ENCODE peak calls at places on chromosomes 11 and 22, in four cellular contexts. K is hepatocyte, V is neural progenitor cell, T is IMR-90. B is an unnamed sample.

GRCh38 chr11:27471588-27472397 is 797 bp downstream of the LGR4 start:
- DNase-seq in K (peak), V (peak), T (no peak), B (peak)

GRCh38 chr11:1771700-1772099 is 8.0 kb upstream of the CTSD start:
- DNase-seq in K (no peak), V (no peak), T (peak), B (no peak)

GRCh38 chr22:46002757-46003270 is 25.9 kb upstream of the WNT7B start:
- DNase-seq in K (no peak), V (no peak), T (peak), B (no peak)

GRCh38 chr11:36361901-36362391 is 65.9 kb downstream of the PRR5L start:
- DNase-seq in K (peak), V (peak), T (peak), B (no peak)

GRCh38 chr11:66337103-66337899 is 1.1 kb upstream of the RIN1 start:
- DNase-seq in K (no peak), V (no peak), T (peak), B (no peak)

GRCh38 chr11:12478743-12479142 is 101.4 kb downstream of the PARVA start:
- DNase-seq in K (no peak), V (no peak), T (peak), B (no peak)

GRCh38 chr11:95512177-95512576 is 277.4 kb downstream of the FAM76B start:
- DNase-seq in K (peak), V (no peak), T (peak), B (no peak)

GRCh38 chr11:6876914-6877313 is 489 bp downstream of the OR10A4 start:
- DNase-seq in K (no peak), V (no peak), T (no peak), B (peak)

GRCh38 chr11:2090172-2091111 is 48.7 kb downstream of the IGF2 start:
- DNase-seq in K (no peak), V (no peak), T (no peak), B (no peak)

GRCh38 chr11:12694182-12694531 is 19.9 kb downstream of the TEAD1 start:
- DNase-seq in K (peak), V (no peak), T (peak), B (no peak)

GRCh38 chr11:124762624-124763155 is 600 bp upstream of the ESAM start:
- DNase-seq in K (no peak), V (peak), T (no peak), B (peak)

GRCh38 chr11:36010010-36010740 is 66.3 kb downstream of the LDLRAD3 start:
- DNase-seq in K (no peak), V (no peak), T (peak), B (no peak)

GRCh38 chr11:111598546-111598945 is 3.7 kb upstream of the SIK2 start:
- DNase-seq in K (peak), V (no peak), T (peak), B (no peak)

GRCh38 chr11:6377902-6378694 is 12.2 kb upstream of the SMPD1 start:
- DNase-seq in K (no peak), V (no peak), T (no peak), B (no peak)

GRCh38 chr11:9765320-9766101 is 101.6 kb downstream of the SWAP70 start:
- DNase-seq in K (peak), V (peak), T (peak), B (no peak)

GRCh38 chr11:134905513-134905912 is 493.5 kb upstream of the B3GAT1 start:
- DNase-seq in K (no peak), V (no peak), T (no peak), B (no peak)

GRCh38 chr11:11148104-11148509 is 204.9 kb downstream of the CSNK2A3 start:
- DNase-seq in K (peak), V (peak), T (peak), B (no peak)

GRCh38 chr11:69881467-69882269 is 62.5 kb upstream of the FGF3 start:
- DNase-seq in K (no peak), V (peak), T (no peak), B (no peak)

GRCh38 chr11:70574725-70575347 is 176.5 kb downstream of the CTTN start:
- DNase-seq in K (no peak), V (no peak), T (no peak), B (no peak)

GRCh38 chr11:128898580-128899344 is 7.6 kb downstream of the KCNJ5 start:
- DNase-seq in K (no peak), V (no peak), T (peak), B (no peak)

GRCh38 chr11:26219506-26220117 is 112.3 kb upstream of the ANO3 start:
- DNase-seq in K (no peak), V (no peak), T (peak), B (peak)

GRCh38 chr22:32219030-32219429 is 14.2 kb upstream of the RFPL2 start:
- DNase-seq in K (no peak), V (no peak), T (no peak), B (no peak)

GRCh38 chr11:19723572-19724342 is 11.1 kb downstream of the NAV2 start:
- DNase-seq in K (peak), V (no peak), T (peak), B (no peak)

GRCh38 chr22:49979587-49980264 is 19.2 kb downstream of the PIM3 start:
- DNase-seq in K (peak), V (peak), T (no peak), B (peak)

GRCh38 chr22:25351631-25352293 is 132.3 kb downstream of the CRYBB2 start:
- DNase-seq in K (no peak), V (no peak), T (no peak), B (no peak)

GRCh38 chr11:34682822-34683221 is 61.9 kb downstream of the EHF start:
- DNase-seq in K (no peak), V (no peak), T (peak), B (no peak)

GRCh38 chr22:19822301-19823117 is 32.2 kb downstream of the GNB1L start:
- DNase-seq in K (peak), V (no peak), T (no peak), B (no peak)

GRCh38 chr11:66861774-66862558 is 5.1 kb downstream of the LRFN4 start:
- DNase-seq in K (no peak), V (no peak), T (no peak), B (no peak)

GRCh38 chr11:13009921-13010736 is 1.0 kb downstream of the RASSF10 start:
- DNase-seq in K (peak), V (peak), T (peak), B (no peak)

GRCh38 chr11:10584071-10584501 is 15.6 kb upstream of the LYVE1 start:
- DNase-seq in K (no peak), V (no peak), T (peak), B (no peak)

GRCh38 chr11:127491589-127491988 is 491.0 kb upstream of the KIRREL3 start:
- DNase-seq in K (no peak), V (no peak), T (no peak), B (no peak)
- H2AFZ ChIP-seq in K (no peak), V (no peak), T (no peak), B (no peak)

GRCh38 chr11:117730256-117730800 is 66.7 kb downstream of the DSCAML1 start:
- DNase-seq in K (no peak), V (no peak), T (no peak), B (no peak)
- TF ChIP-seq CTCF in K (no peak), V (peak), T (no peak), B (no peak)

DNA sequence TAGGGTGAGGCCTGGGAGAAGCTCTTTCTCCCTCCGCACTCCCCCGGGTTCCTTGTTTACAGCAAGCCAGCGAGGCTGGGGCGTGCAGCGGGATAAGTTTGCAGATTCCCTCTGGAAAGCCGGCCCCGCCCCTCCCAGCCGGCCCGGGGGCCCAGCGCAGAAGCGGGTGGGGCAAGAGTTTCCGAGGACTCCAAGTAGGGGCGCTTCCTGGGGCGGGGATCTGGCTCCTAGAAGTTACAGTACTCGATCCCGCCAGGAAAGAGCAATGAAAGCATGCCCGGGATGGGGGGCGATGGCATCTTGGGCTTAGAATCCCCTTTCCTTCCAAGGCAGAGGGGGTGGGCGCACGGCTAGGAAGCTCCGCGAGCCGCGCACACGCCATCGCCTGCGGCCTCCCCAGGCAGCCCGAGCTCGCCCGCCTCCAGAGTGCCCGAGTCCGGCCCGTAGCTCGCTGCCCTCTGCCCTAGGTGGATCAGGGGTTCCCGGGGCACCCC is 385 bp downstream of the TST start:
- DNase-seq in K (peak), V (peak), T (peak), B (no peak)
- H2AFZ ChIP-seq in K (peak), V (peak), T (peak), B (peak)

GRCh38 chr11:75311858-75312288 is 39.6 kb downstream of the ARRB1 start:
- DNase-seq in K (peak), V (no peak), T (peak), B (no peak)
- TF ChIP-seq CTCF in K (no peak), V (no peak), T (no peak), B (no peak)

GRCh38 chr11:102226702-102227101 is 90.6 kb upstream of the BIRC3 start:
- DNase-seq in K (peak), V (no peak), T (peak), B (no peak)

GRCh38 chr11:102229510-102230119 is 87.7 kb upstream of the BIRC3 start:
- DNase-seq in K (peak), V (no peak), T (no peak), B (no peak)

GRCh38 chr11:102223859-102224258 is 93.4 kb upstream of the BIRC3 start:
- DNase-seq in K (peak), V (no peak), T (peak), B (no peak)

GRCh38 chr11:102230186-102230585 is 87.1 kb upstream of the BIRC3 start:
- DNase-seq in K (no peak), V (no peak), T (no peak), B (no peak)

GRCh38 chr11:102225689-102226562 is 91.4 kb upstream of the BIRC3 start:
- DNase-seq in K (peak), V (no peak), T (peak), B (no peak)
- H2AFZ ChIP-seq in K (no peak), V (no peak), T (peak), B (no peak)

GRCh38 chr11:62560566-62561103 is 13.1 kb downstream of the EEF1G start:
- DNase-seq in K (peak), V (peak), T (peak), B (peak)
- TF ChIP-seq CTCF in K (peak), V (peak), T (peak), B (peak)

B was measured in MM.1S.